ENCODE peak calls at places on chromosome 2, in five cellular contexts. H is A549, G is IMR-90, Q is K562, P is GM12878. O is an unnamed sample.

GRCh38 chr2:191692502-191693115 is 14.7 kb downstream of the NABP1 start:
- DNase-seq in H (no peak), G (no peak), Q (no peak), P (no peak), O (no peak)

GRCh38 chr2:119823734-119824334 is 64.1 kb downstream of the PTPN4 start:
- DNase-seq in H (peak), G (peak), Q (peak), P (no peak), O (peak)

GRCh38 chr2:227471924-227472264 is at the start of gene AGFG1:
- DNase-seq in H (peak), G (peak), Q (peak), P (no peak), O (peak)

GRCh38 chr2:78992807-78993517 is 32.5 kb upstream of the REG3G start:
- DNase-seq in H (no peak), G (no peak), Q (no peak), P (no peak), O (no peak)

GRCh38 chr2:42743667-42744005 is 20.3 kb downstream of the OXER1 start:
- DNase-seq in H (no peak), G (no peak), Q (no peak), P (no peak), O (no peak)

GRCh38 chr2:236887953-236888765 is 197.5 kb upstream of the COPS8 start:
- DNase-seq in H (no peak), G (no peak), Q (no peak), P (no peak), O (no peak)

GRCh38 chr2:177029501-177029900 is 183.1 kb upstream of the HNRNPA3 start:
- DNase-seq in H (no peak), G (no peak), Q (no peak), P (no peak), O (no peak)

GRCh38 chr2:163374282-163374681 is 361.5 kb downstream of the FIGN start:
- DNase-seq in H (no peak), G (no peak), Q (no peak), P (no peak), O (no peak)

GRCh38 chr2:112031473-112031872 is 23.6 kb upstream of the TMEM87B start:
- DNase-seq in H (no peak), G (no peak), Q (no peak), P (no peak), O (no peak)

GRCh38 chr2:1722692-1723091 is 21.6 kb downstream of the PXDN start:
- DNase-seq in H (no peak), G (no peak), Q (no peak), P (no peak), O (no peak)

GRCh38 chr2:147525724-147526489 is 318.9 kb upstream of the ACVR2A start:
- DNase-seq in H (no peak), G (no peak), Q (no peak), P (no peak), O (no peak)

GRCh38 chr2:75466708-75467311 is 93.9 kb downstream of the EVA1A start:
- DNase-seq in H (peak), G (peak), Q (peak), P (no peak), O (peak)

GRCh38 chr2:111678651-111679050 is 205.3 kb downstream of the ANAPC1 start:
- DNase-seq in H (no peak), G (peak), Q (no peak), P (no peak), O (no peak)

GRCh38 chr2:65625982-65626381 is 193.6 kb upstream of the SPRED2 start:
- DNase-seq in H (no peak), G (no peak), Q (no peak), P (no peak), O (no peak)

GRCh38 chr2:161426788-161427412 is 10.8 kb downstream of the TBR1 start:
- DNase-seq in H (no peak), G (peak), Q (no peak), P (no peak), O (peak)

GRCh38 chr2:215601990-215602721 is 166.3 kb upstream of the FN1 start:
- DNase-seq in H (no peak), G (peak), Q (no peak), P (no peak), O (no peak)

GRCh38 chr2:196233033-196233807 is 61.8 kb upstream of the STK17B start:
- DNase-seq in H (peak), G (peak), Q (no peak), P (no peak), O (no peak)

GRCh38 chr2:237456200-237456731 is 30.8 kb upstream of the MLPH start:
- DNase-seq in H (no peak), G (peak), Q (no peak), P (no peak), O (no peak)

GRCh38 chr2:30775833-30776232 is 31.4 kb downstream of the CAPN13 start:
- DNase-seq in H (no peak), G (no peak), Q (no peak), P (no peak), O (peak)

GRCh38 chr2:203562283-203562682 is 27.2 kb upstream of the RAPH1 start:
- DNase-seq in H (no peak), G (peak), Q (no peak), P (no peak), O (no peak)

GRCh38 chr2:27701676-27702075 is 38.0 kb downstream of the SLC4A1AP start:
- DNase-seq in H (peak), G (no peak), Q (no peak), P (no peak), O (no peak)

GRCh38 chr2:150081775-150082517 is 405.5 kb downstream of the RND3 start:
- DNase-seq in H (no peak), G (no peak), Q (no peak), P (no peak), O (no peak)

GRCh38 chr2:136530154-136530553 is 235.2 kb upstream of the THSD7B start:
- DNase-seq in H (no peak), G (no peak), Q (no peak), P (no peak), O (no peak)

GRCh38 chr2:215793747-215794595 is 219.4 kb downstream of the MREG start:
- DNase-seq in H (peak), G (peak), Q (peak), P (peak), O (no peak)

GRCh38 chr2:120302301-120302700 is 43.6 kb upstream of the INHBB start:
- DNase-seq in H (no peak), G (no peak), Q (no peak), P (no peak), O (no peak)

GRCh38 chr2:201669865-201670264 is 26.6 kb upstream of the TMEM237 start:
- DNase-seq in H (no peak), G (no peak), Q (no peak), P (no peak), O (no peak)

GRCh38 chr2:82650038-82650437 is 1809.0 kb downstream of the SUCLG1 start:
- DNase-seq in H (no peak), G (no peak), Q (no peak), P (no peak), O (no peak)

GRCh38 chr2:234556848-234557573 is 60.1 kb upstream of the ARL4C start:
- DNase-seq in H (peak), G (peak), Q (no peak), P (no peak), O (no peak)

GRCh38 chr2:200703132-200703925 is 108.4 kb upstream of the BZW1 start:
- DNase-seq in H (peak), G (peak), Q (no peak), P (peak), O (peak)

GRCh38 chr2:55361465-55362189 is 58.0 kb downstream of the CCDC88A start:
- DNase-seq in H (no peak), G (no peak), Q (no peak), P (peak), O (no peak)

GRCh38 chr2:149399934-149400615 is 69.7 kb downstream of the LYPD6 start:
- DNase-seq in H (no peak), G (no peak), Q (no peak), P (no peak), O (no peak)

GRCh38 chr2:217014298-217015116 is 154.6 kb upstream of the TNP1 start:
- DNase-seq in H (no peak), G (no peak), Q (no peak), P (no peak), O (no peak)

GRCh38 chr2:240453461-240454030 is 18.1 kb downstream of the GPC1 start:
- DNase-seq in H (no peak), G (no peak), Q (no peak), P (no peak), O (peak)

GRCh38 chr2:171342014-171342413 is 91.8 kb downstream of the METTL8 start:
- DNase-seq in H (no peak), G (no peak), Q (no peak), P (no peak), O (no peak)

GRCh38 chr2:11692966-11693521 is 23.0 kb upstream of the NTSR2 start:
- DNase-seq in H (peak), G (peak), Q (peak), P (no peak), O (peak)

DNA sequence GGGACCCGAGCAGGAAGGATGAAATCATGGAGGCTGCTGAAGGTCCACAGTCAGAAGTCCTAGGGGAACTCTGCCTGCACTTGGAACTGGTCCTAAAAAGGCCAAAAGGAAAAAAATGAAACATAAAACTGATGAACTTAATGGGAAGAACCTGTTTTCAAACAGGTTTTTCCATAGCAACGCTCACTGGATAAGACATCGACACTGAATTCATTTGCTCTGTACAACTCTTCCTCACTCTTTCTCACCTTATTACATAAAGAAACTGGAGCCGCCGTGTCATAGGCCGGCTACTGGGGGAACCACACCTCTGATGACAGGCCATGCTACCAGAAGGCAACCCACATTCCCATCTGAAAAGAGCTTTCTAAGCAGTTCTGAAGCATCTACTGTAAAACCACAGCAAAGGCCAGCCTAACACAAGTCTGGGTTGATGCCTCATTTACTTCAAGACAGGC is 83.6 kb downstream of the FARSB start:
- DNase-seq in H (no peak), G (no peak), Q (no peak), P (no peak), O (no peak)
- TF ChIP-seq RCOR1 in H (no peak), G (no peak), Q (no peak), P (no peak), O (no peak)

GRCh38 chr2:206983156-206983875 is 44.0 kb downstream of the CPO start:
- DNase-seq in H (no peak), G (peak), Q (no peak), P (no peak), O (peak)
- TF ChIP-seq RCOR1 in H (no peak), G (no peak), Q (no peak), P (no peak), O (no peak)

GRCh38 chr2:17947113-17947512 is 68.6 kb downstream of the KCNS3 start:
- DNase-seq in H (no peak), G (no peak), Q (no peak), P (no peak), O (no peak)
- TF ChIP-seq RCOR1 in H (no peak), G (no peak), Q (no peak), P (no peak), O (no peak)

GRCh38 chr2:109456776-109457175 is 157.0 kb downstream of the SEPTIN10 start:
- DNase-seq in H (no peak), G (no peak), Q (no peak), P (no peak), O (no peak)

GRCh38 chr2:109454304-109454703 is 159.5 kb downstream of the SEPTIN10 start:
- DNase-seq in H (no peak), G (no peak), Q (no peak), P (no peak), O (no peak)

GRCh38 chr2:109453596-109453995 is 160.2 kb downstream of the SEPTIN10 start:
- DNase-seq in H (no peak), G (no peak), Q (no peak), P (no peak), O (no peak)

GRCh38 chr2:109455731-109456691 is 157.8 kb downstream of the SEPTIN10 start:
- DNase-seq in H (no peak), G (no peak), Q (no peak), P (no peak), O (no peak)

DNA sequence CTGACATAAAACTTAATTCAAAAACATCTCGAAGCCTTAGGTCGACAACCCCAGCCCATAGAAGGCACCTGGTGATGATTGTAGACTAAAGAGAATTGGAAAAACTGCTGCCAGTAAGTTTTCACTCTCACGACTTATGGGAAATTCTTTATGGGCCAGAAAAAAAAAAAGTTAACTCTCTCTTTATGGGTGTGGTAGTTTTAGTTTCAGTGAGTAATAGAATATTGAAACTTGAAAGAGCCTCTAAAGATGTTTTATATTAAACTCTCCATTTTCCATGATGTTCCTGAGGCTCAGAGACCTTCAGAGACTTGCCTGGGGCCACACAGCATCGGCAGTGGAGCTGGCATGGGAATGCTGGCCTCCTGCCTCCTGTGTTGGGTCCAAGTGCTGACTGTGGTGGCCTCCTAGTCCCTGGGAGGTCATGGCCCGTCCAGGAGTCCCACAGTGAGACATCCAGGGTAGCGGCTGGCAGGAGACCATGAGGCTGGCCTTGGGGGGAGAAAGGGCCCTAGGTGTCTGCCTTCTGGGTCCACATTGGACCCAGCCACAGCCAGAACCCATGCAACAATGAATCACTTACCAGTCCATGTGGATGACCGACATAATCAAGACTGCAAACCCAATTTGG is 158.9 kb downstream of the SEPTIN10 start:
- DNase-seq in H (no peak), G (no peak), Q (no peak), P (no peak), O (no peak)
- TF ChIP-seq RCOR1 in H (no peak), G (no peak), Q (no peak), P (no peak), O (no peak)

GRCh38 chr2:181103659-181104058 is 123.3 kb downstream of the UBE2E3 start:
- DNase-seq in H (no peak), G (no peak), Q (no peak), P (no peak), O (no peak)

GRCh38 chr2:181105562-181105961 is 125.2 kb downstream of the UBE2E3 start:
- DNase-seq in H (no peak), G (no peak), Q (no peak), P (no peak), O (no peak)

GRCh38 chr2:181104512-181105121 is 124.2 kb downstream of the UBE2E3 start:
- DNase-seq in H (peak), G (peak), Q (no peak), P (no peak), O (peak)

GRCh38 chr2:181106789-181107418 is 126.5 kb downstream of the UBE2E3 start:
- DNase-seq in H (peak), G (peak), Q (peak), P (peak), O (no peak)

GRCh38 chr2:181106229-181106628 is 125.8 kb downstream of the UBE2E3 start:
- DNase-seq in H (no peak), G (no peak), Q (no peak), P (no peak), O (peak)
- TF ChIP-seq RCOR1 in H (no peak), G (no peak), Q (no peak), P (no peak), O (peak)

GRCh38 chr2:233349005-233349998 is 5.0 kb upstream of the DGKD start:
- DNase-seq in H (no peak), G (peak), Q (no peak), P (no peak), O (no peak)

GRCh38 chr2:233353101-233353768 is 1.1 kb upstream of the DGKD start:
- DNase-seq in H (no peak), G (no peak), Q (peak), P (no peak), O (peak)

GRCh38 chr2:233352141-233352842 is 2.0 kb upstream of the DGKD start:
- DNase-seq in H (no peak), G (no peak), Q (no peak), P (no peak), O (no peak)

GRCh38 chr2:233351423-233351822 is 2.9 kb upstream of the DGKD start:
- DNase-seq in H (no peak), G (no peak), Q (no peak), P (no peak), O (no peak)

DNA sequence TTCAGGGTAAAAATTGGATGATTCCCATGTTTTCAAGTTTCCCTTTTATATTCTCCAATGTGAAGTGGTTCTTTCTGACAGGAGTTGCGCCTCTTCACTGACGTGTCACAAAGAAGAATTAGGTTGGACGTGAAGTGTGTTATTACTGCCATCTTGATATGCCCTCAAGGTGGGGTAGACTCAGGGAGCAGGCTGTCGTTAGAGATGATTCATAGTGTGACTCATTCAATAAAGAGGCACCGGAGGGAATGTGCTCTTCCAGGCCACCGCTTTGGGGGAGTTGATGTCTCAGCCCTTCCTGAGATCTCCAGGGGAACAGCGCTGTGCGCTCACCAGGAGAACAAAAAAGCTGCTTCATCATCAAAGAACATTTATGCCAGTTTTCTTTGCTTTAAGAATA is 3.6 kb upstream of the DGKD start:
- DNase-seq in H (peak), G (peak), Q (peak), P (no peak), O (peak)
- TF ChIP-seq RCOR1 in H (no peak), G (peak), Q (no peak), P (no peak), O (no peak)

DNA sequence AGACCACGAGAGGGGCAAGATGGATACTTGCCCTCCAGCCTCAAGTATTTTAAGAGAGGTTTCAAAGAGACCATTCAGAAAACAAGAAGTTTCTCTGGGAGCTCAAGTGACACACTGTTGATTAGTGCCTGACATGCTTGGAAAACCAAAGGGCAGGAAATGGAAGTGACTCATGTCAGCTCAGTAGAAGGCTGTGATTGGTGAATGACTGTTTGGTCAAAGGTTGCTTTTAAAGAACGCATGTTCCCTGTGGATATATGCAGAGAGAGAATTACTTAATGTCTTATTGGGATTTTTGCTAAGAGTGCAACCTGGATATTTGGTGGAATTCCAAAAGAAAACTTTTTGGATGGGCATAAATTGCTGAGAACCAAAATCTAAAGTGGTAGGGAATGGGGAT is 549.9 kb downstream of the XIRP2 start:
- DNase-seq in H (no peak), G (peak), Q (no peak), P (no peak), O (no peak)
- TF ChIP-seq RCOR1 in H (no peak), G (no peak), Q (no peak), P (no peak), O (no peak)

GRCh38 chr2:172373076-172373475 is 54.3 kb upstream of the ITGA6 start:
- DNase-seq in H (no peak), G (no peak), Q (no peak), P (no peak), O (no peak)
- TF ChIP-seq RCOR1 in H (no peak), G (no peak), Q (no peak), P (no peak), O (no peak)

O was measured in SK-N-SH.